ENCODE peak calls at places on chromosome 14, in eight cellular contexts. N is stimulated activated CD8-positive, alpha-beta memory T cell treated with anti-CD3 and anti-CD28 coated beads, Interleukin-2, amount 100 ng/mL, for 48 hours; X is breast epithelium; Y is spleen; W is omental fat pad; C is astrocyte of the hippocampus; T is fibroblast of pulmonary artery; F is activated naive CD8-positive, alpha-beta T cell treated with anti-CD3 and anti-CD28 coated beads, Interleukin-2, amount 50 U/mL, for 16 hours. U is an unnamed sample.

GRCh38 chr14:31855262-31855661 is 221.8 kb upstream of the ARHGAP5 start:
- DNase-seq in N (no peak), X (no peak), Y (no peak), W (no peak), C (no peak), T (no peak), F (no peak), U (no peak)

GRCh38 chr14:69043007-69043444 is 63.9 kb upstream of the ACTN1 start:
- DNase-seq in N (no peak), X (peak), Y (peak), W (no peak), C (no peak), T (peak), F (no peak), U (no peak)

GRCh38 chr14:89899917-89900680 is 54.4 kb downstream of the EFCAB11 start:
- DNase-seq in N (no peak), X (no peak), Y (no peak), W (no peak), C (peak), T (peak), F (no peak), U (no peak)

GRCh38 chr14:64934338-64934939 is 8.1 kb downstream of the GPX2 start:
- DNase-seq in N (no peak), X (no peak), Y (no peak), W (no peak), C (no peak), T (no peak), F (no peak), U (no peak)

GRCh38 chr14:75711134-75711795 is 50.2 kb downstream of the TTLL5 start:
- DNase-seq in N (no peak), X (no peak), Y (no peak), W (no peak), C (peak), T (peak), F (no peak), U (no peak)

GRCh38 chr14:95272057-95272456 is 47.7 kb downstream of the CLMN start:
- DNase-seq in N (no peak), X (peak), Y (no peak), W (no peak), C (no peak), T (no peak), F (no peak), U (no peak)

GRCh38 chr14:68133856-68134255 is 314.3 kb downstream of the RAD51B start:
- DNase-seq in N (no peak), X (no peak), Y (no peak), W (no peak), C (no peak), T (no peak), F (no peak), U (no peak)

GRCh38 chr14:55245657-55246268 is 25.5 kb upstream of the FBXO34 start:
- DNase-seq in N (no peak), X (no peak), Y (no peak), W (no peak), C (peak), T (peak), F (no peak), U (no peak)

GRCh38 chr14:29735459-29735858 is 192.2 kb downstream of the PRKD1 start:
- DNase-seq in N (no peak), X (no peak), Y (no peak), W (no peak), C (no peak), T (no peak), F (no peak), U (no peak)

GRCh38 chr14:99707921-99708320 is 23.8 kb downstream of the CYP46A1 start:
- DNase-seq in N (no peak), X (peak), Y (no peak), W (no peak), C (no peak), T (no peak), F (no peak), U (no peak)

GRCh38 chr14:105165134-105165704 is 3.4 kb downstream of the JAG2 start:
- DNase-seq in N (no peak), X (no peak), Y (no peak), W (no peak), C (peak), T (no peak), F (no peak), U (no peak)

GRCh38 chr14:23366163-23366921 is 1.4 kb upstream of the EFS start:
- DNase-seq in N (no peak), X (peak), Y (peak), W (peak), C (peak), T (peak), F (no peak), U (no peak)

GRCh38 chr14:23409966-23410635 is 2.0 kb upstream of the MYH6 start:
- DNase-seq in N (no peak), X (no peak), Y (no peak), W (no peak), C (no peak), T (no peak), F (no peak), U (no peak)

GRCh38 chr14:63614964-63615363 is 26.7 kb downstream of the WDR89 start:
- DNase-seq in N (no peak), X (no peak), Y (no peak), W (no peak), C (peak), T (peak), F (no peak), U (no peak)

GRCh38 chr14:95245334-95245733 is 74.4 kb downstream of the CLMN start:
- DNase-seq in N (no peak), X (no peak), Y (no peak), W (no peak), C (no peak), T (no peak), F (no peak), U (no peak)

GRCh38 chr14:88005050-88005481 is at the start of gene GPR65:
- DNase-seq in N (no peak), X (no peak), Y (no peak), W (no peak), C (no peak), T (peak), F (no peak), U (peak)

GRCh38 chr14:45742187-45742586 is 489.2 kb upstream of the MIS18BP1 start:
- DNase-seq in N (no peak), X (no peak), Y (no peak), W (no peak), C (no peak), T (no peak), F (no peak), U (no peak)

GRCh38 chr14:34203271-34203722 is 252.4 kb upstream of the EGLN3 start:
- DNase-seq in N (no peak), X (no peak), Y (no peak), W (no peak), C (no peak), T (no peak), F (no peak), U (no peak)

GRCh38 chr14:55107766-55108554 is 21.1 kb upstream of the LGALS3 start:
- DNase-seq in N (no peak), X (peak), Y (peak), W (peak), C (peak), T (peak), F (no peak), U (no peak)

GRCh38 chr14:46747253-46747652 is 95.7 kb upstream of the RPL10L start:
- DNase-seq in N (no peak), X (no peak), Y (no peak), W (no peak), C (no peak), T (no peak), F (no peak), U (no peak)

GRCh38 chr14:25017562-25017961 is 32.4 kb downstream of the STXBP6 start:
- DNase-seq in N (no peak), X (no peak), Y (no peak), W (no peak), C (no peak), T (no peak), F (no peak), U (no peak)

GRCh38 chr14:37599527-37600368 is 4.3 kb downstream of the TTC6 start:
- DNase-seq in N (no peak), X (no peak), Y (no peak), W (no peak), C (no peak), T (no peak), F (no peak), U (no peak)

GRCh38 chr14:35402323-35403084 is 2.0 kb downstream of the NFKBIA start:
- DNase-seq in N (no peak), X (no peak), Y (peak), W (no peak), C (no peak), T (peak), F (no peak), U (no peak)

GRCh38 chr14:88901991-88902390 is 77.5 kb downstream of the TTC8 start:
- DNase-seq in N (no peak), X (no peak), Y (no peak), W (no peak), C (no peak), T (no peak), F (no peak), U (no peak)

GRCh38 chr14:68910540-68910939 is 68.6 kb downstream of the ACTN1 start:
- DNase-seq in N (no peak), X (no peak), Y (no peak), W (no peak), C (no peak), T (peak), F (no peak), U (no peak)

GRCh38 chr14:69493038-69493437 is 8.5 kb downstream of the PLEKHD1 start:
- DNase-seq in N (no peak), X (no peak), Y (no peak), W (no peak), C (no peak), T (no peak), F (no peak), U (no peak)

GRCh38 chr14:76986261-76986565 is 42.3 kb downstream of the IRF2BPL start:
- DNase-seq in N (no peak), X (no peak), Y (no peak), W (no peak), C (no peak), T (no peak), F (no peak), U (no peak)

GRCh38 chr14:27553820-27554219 is 956.0 kb upstream of the NOVA1 start:
- DNase-seq in N (no peak), X (no peak), Y (no peak), W (no peak), C (peak), T (peak), F (no peak), U (no peak)